ENCODE peak calls at places on chromosomes 5 and 9, in five cellular contexts. S is fibroblast of pulmonary artery; Y is fibroblast of the aortic adventitia; Z is activated naive CD4-positive, alpha-beta T cell; C is cardiac muscle cell. V is an unnamed sample.

GRCh38 chr9:4226331-4227250 is 73.3 kb downstream of the GLIS3 start:
- DNase-seq in C (peak; percentile 38), Y (peak; percentile 29), S (no peak), Z (no peak), V (no peak)

GRCh38 chr5:88656196-88656935 is 226.6 kb downstream of the MEF2C start:
- DNase-seq in Y (no peak), S (no peak), C (no peak), Z (no peak), V (no peak)

GRCh38 chr9:78351816-78352215 is 54.9 kb downstream of the PSAT1 start:
- DNase-seq in C (no peak), S (no peak), Z (no peak), Y (no peak), V (no peak)

GRCh38 chr9:112725961-112726360 is 8.0 kb upstream of the INIP start:
- DNase-seq in C (no peak), S (no peak), Y (no peak), Z (no peak), V (no peak)

GRCh38 chr5:176779537-176779936 is 30.8 kb upstream of the UNC5A start:
- DNase-seq in Z (no peak), C (no peak), Y (no peak), S (no peak), V (no peak)

GRCh38 chr5:177362102-177362868 is 4.6 kb downstream of the RGS14 start:
- DNase-seq in S (no peak), Y (no peak), C (no peak), Z (peak; percentile 35), V (no peak)

GRCh38 chr9:124000161-124000783 is 11.3 kb upstream of the LHX2 start:
- DNase-seq in Y (no peak), Z (no peak), C (no peak), S (no peak), V (no peak)

GRCh38 chr5:158175664-158176507 is 316.9 kb upstream of the CLINT1 start:
- DNase-seq in S (no peak), C (no peak), Z (no peak), Y (no peak), V (no peak)

GRCh38 chr5:57738306-57738705 is 255.7 kb upstream of the ACTBL2 start:
- DNase-seq in Y (no peak), Z (no peak), S (no peak), C (no peak), V (no peak)

GRCh38 chr9:121638399-121638798 is 13.0 kb upstream of the DAB2IP start:
- DNase-seq in Z (no peak), C (no peak), Y (no peak), S (no peak), V (no peak)

GRCh38 chr9:134323741-134324358 is 2.4 kb upstream of the RXRA start:
- DNase-seq in Y (no peak), C (no peak), Z (no peak), S (no peak), V (no peak)

GRCh38 chr9:128120061-128120740 is 7.3 kb downstream of the PTGES2 start:
- DNase-seq in S (no peak), Y (no peak), Z (no peak), C (no peak), V (no peak)

GRCh38 chr5:148179234-148179824 is 11.0 kb downstream of the SPINK14 start:
- DNase-seq in S (peak; percentile 82), Y (peak; percentile 80), Z (no peak), C (peak; percentile 85), V (no peak)

GRCh38 chr9:23542438-23542837 is 283.6 kb downstream of the ELAVL2 start:
- DNase-seq in Z (no peak), Y (no peak), C (no peak), S (no peak), V (no peak)

GRCh38 chr9:134710912-134711311 is 69.3 kb downstream of the COL5A1 start:
- DNase-seq in Y (no peak), S (no peak), Z (no peak), C (no peak), V (no peak)

GRCh38 chr5:25553082-25553481 is 908.3 kb upstream of the CDH10 start:
- DNase-seq in C (no peak), S (no peak), Z (no peak), Y (no peak), V (no peak)

GRCh38 chr5:36017622-36018021 is 26.4 kb upstream of the UGT3A1 start:
- DNase-seq in Z (no peak), Y (no peak), S (no peak), C (no peak), V (no peak)

GRCh38 chr9:97632406-97632991 is 669 bp downstream of the TSTD2 start:
- DNase-seq in S (peak; percentile 83), Y (peak; percentile 91), Z (no peak), C (peak; percentile 86), V (no peak)

GRCh38 chr9:78694950-78695349 is 398.0 kb downstream of the PSAT1 start:
- DNase-seq in Y (no peak), Z (no peak), S (no peak), C (no peak), V (no peak)

GRCh38 chr5:73826761-73827450 is 200.9 kb downstream of the ARHGEF28 start:
- DNase-seq in S (peak; percentile 71), Z (no peak), C (peak; percentile 42), Y (peak; percentile 85), V (no peak)

GRCh38 chr5:143776951-143777350 is 35.0 kb upstream of the HMHB1 start:
- DNase-seq in Z (no peak), Y (no peak), C (no peak), S (no peak), V (no peak)

GRCh38 chr5:41852293-41852692 is 17.9 kb downstream of the OXCT1 start:
- DNase-seq in S (no peak), C (no peak), Z (no peak), Y (no peak), V (no peak)

GRCh38 chr5:7209583-7210139 is 186.3 kb upstream of the ADCY2 start:
- DNase-seq in S (no peak), Z (no peak), Y (no peak), C (no peak), V (no peak)

GRCh38 chr5:111756701-111757581 is at the start of gene NREP:
- DNase-seq in Z (peak; percentile 79), Y (peak; percentile 96), C (peak; percentile 97), S (peak; percentile 97), V (peak; percentile 54)

GRCh38 chr5:32814620-32815019 is 103.5 kb downstream of the NPR3 start:
- DNase-seq in S (peak; percentile 58), Y (peak; percentile 90), C (peak; percentile 14), Z (no peak), V (no peak)

GRCh38 chr5:149060325-149060724 is 2.5 kb downstream of the SH3TC2 start:
- DNase-seq in C (peak; percentile 55), S (peak; percentile 70), Y (peak; percentile 44), Z (no peak), V (no peak)

GRCh38 chr5:68141494-68141893 is 74.1 kb upstream of the PIK3R1 start:
- DNase-seq in Z (no peak), Y (peak; percentile 40), C (no peak), S (no peak), V (no peak)

GRCh38 chr5:175689147-175689991 is 31.5 kb downstream of the HRH2 start:
- DNase-seq in C (peak; percentile 70), Y (peak; percentile 9), S (no peak), Z (no peak), V (no peak)

GRCh38 chr9:99748690-99749089 is 73.0 kb upstream of the NR4A3 start:
- DNase-seq in Z (no peak), C (no peak), Y (no peak), S (no peak), V (no peak)

GRCh38 chr5:178365501-178366440 is 133.2 kb upstream of the PHYKPL start:
- DNase-seq in Y (no peak), C (no peak), S (no peak), Z (no peak), V (no peak)

GRCh38 chr9:19336166-19336565 is 43.9 kb downstream of the RPS6 start:
- DNase-seq in C (no peak), S (no peak), Z (no peak), Y (no peak), V (no peak)